ENCODE peak calls at places on chromosome 20, in six cellular contexts. V, S, K, Y, X and C are unnamed samples.

GRCh38 chr20:15205023-15205422 is 867.6 kb upstream of the FLRT3 start:
- DNase-seq in V (no peak), S (no peak), K (no peak), Y (no peak), X (no peak), C (no peak)

GRCh38 chr20:49466114-49466912 is 16.2 kb downstream of the KCNB1 start:
- DNase-seq in V (no peak), S (no peak), K (no peak), Y (no peak), X (no peak), C (no peak)

GRCh38 chr20:21105429-21106170 is 558 bp downstream of the LINC00237 start:
- DNase-seq in V (no peak), S (peak; percentile 36), K (peak; percentile 64), Y (no peak), X (no peak), C (no peak)

GRCh38 chr20:19661717-19662637 is 96.1 kb upstream of the RIN2 start:
- DNase-seq in V (peak; percentile 55), S (peak; percentile 80), K (peak; percentile 70), Y (peak; percentile 37), X (peak; percentile 89), C (peak; percentile 68)

GRCh38 chr20:8527998-8528397 is 395.9 kb downstream of the PLCB1 start:
- DNase-seq in V (no peak), S (peak; percentile 90), K (no peak), Y (peak; percentile 66), X (peak; percentile 75), C (no peak)

GRCh38 chr20:57867807-57868206 is 158.0 kb upstream of the PMEPA1 start:
- DNase-seq in V (no peak), S (no peak), K (no peak), Y (no peak), X (no peak), C (no peak)

GRCh38 chr20:1301031-1301529 is 27.9 kb downstream of the SDCBP2 start:
- DNase-seq in V (no peak), S (peak; percentile 77), K (peak; percentile 43), Y (no peak), X (peak; percentile 62), C (no peak)

GRCh38 chr20:36202891-36203338 is 33.4 kb upstream of the AAR2 start:
- DNase-seq in V (peak; percentile 89), S (peak; percentile 68), K (peak; percentile 78), Y (peak; percentile 11), X (peak; percentile 58), C (peak; percentile 82)

GRCh38 chr20:24406761-24407550 is 62.5 kb upstream of the SYNDIG1 start:
- DNase-seq in V (no peak), S (no peak), K (no peak), Y (no peak), X (peak; percentile 36), C (no peak)

GRCh38 chr20:4087923-4088322 is 72.6 kb upstream of the RNF24 start:
- DNase-seq in V (no peak), S (no peak), K (no peak), Y (no peak), X (peak; percentile 67), C (no peak)

GRCh38 chr20:12482661-12483060 is 526.1 kb upstream of the SPTLC3 start:
- DNase-seq in V (no peak), S (no peak), K (no peak), Y (no peak), X (no peak), C (no peak)

GRCh38 chr20:18312723-18313122 is 24.4 kb downstream of the ZNF133 start:
- DNase-seq in V (no peak), S (no peak), K (no peak), Y (no peak), X (no peak), C (no peak)

GRCh38 chr20:23915844-23916243 is 36.3 kb upstream of the CST5 start:
- DNase-seq in V (no peak), S (no peak), K (no peak), Y (no peak), X (no peak), C (no peak)

GRCh38 chr20:40431611-40432010 is 257.4 kb downstream of the MAFB start:
- DNase-seq in V (no peak), S (no peak), K (no peak), Y (peak; percentile 10), X (no peak), C (no peak)

GRCh38 chr20:51862796-51863195 is 60.5 kb upstream of the SALL4 start:
- DNase-seq in V (no peak), S (no peak), K (no peak), Y (no peak), X (no peak), C (no peak)

GRCh38 chr20:44651507-44652373 is at the start of gene ADA:
- DNase-seq in V (peak; percentile 54), S (peak; percentile 73), K (peak; percentile 89), Y (no peak), X (peak; percentile 32), C (peak; percentile 41)

GRCh38 chr20:44204156-44204831 is 6.3 kb downstream of the OSER1 start:
- DNase-seq in V (peak; percentile 89), S (peak; percentile 45), K (no peak), Y (peak; percentile 83), X (peak; percentile 94), C (no peak)

GRCh38 chr20:14997791-14998190 is 660.4 kb upstream of the FLRT3 start:
- DNase-seq in V (no peak), S (no peak), K (no peak), Y (peak; percentile 72), X (peak; percentile 71), C (no peak)

GRCh38 chr20:23655551-23656211 is 17.9 kb upstream of the CST3 start:
- DNase-seq in V (no peak), S (peak; percentile 62), K (no peak), Y (no peak), X (no peak), C (no peak)

GRCh38 chr20:270517-270916 is 13.0 kb downstream of the DEFB132 start:
- DNase-seq in V (no peak), S (no peak), K (no peak), Y (no peak), X (no peak), C (no peak)

GRCh38 chr20:25038591-25039015 is 19.3 kb downstream of the ACSS1 start:
- DNase-seq in V (no peak), S (no peak), K (no peak), Y (no peak), X (no peak), C (no peak)

GRCh38 chr20:20327756-20328155 is 40.1 kb upstream of the INSM1 start:
- DNase-seq in V (no peak), S (no peak), K (no peak), Y (no peak), X (no peak), C (no peak)

GRCh38 chr20:21994203-21994602 is 288.7 kb downstream of the PAX1 start:
- DNase-seq in V (no peak), S (no peak), K (no peak), Y (no peak), X (no peak), C (no peak)

GRCh38 chr20:59996112-59996511 is 37.9 kb downstream of the CDH26 start:
- DNase-seq in V (no peak), S (no peak), K (no peak), Y (no peak), X (no peak), C (no peak)

GRCh38 chr20:59993736-59994484 is 35.7 kb downstream of the CDH26 start:
- DNase-seq in V (no peak), S (no peak), K (peak; percentile 16), Y (no peak), X (no peak), C (no peak)

GRCh38 chr20:59988141-59988540 is 29.9 kb downstream of the CDH26 start:
- DNase-seq in V (peak; percentile 46), S (no peak), K (no peak), Y (no peak), X (no peak), C (no peak)

GRCh38 chr20:59994697-59995122 is 36.5 kb downstream of the CDH26 start:
- DNase-seq in V (no peak), S (no peak), K (peak; percentile 71), Y (peak; percentile 69), X (peak; percentile 2), C (no peak)

GRCh38 chr20:59992531-59992930 is 34.3 kb downstream of the CDH26 start:
- DNase-seq in V (peak; percentile 11), S (peak; percentile 79), K (no peak), Y (no peak), X (no peak), C (no peak)
- TF ChIP-seq CTCF in V (peak; percentile 19), S (peak; percentile 53), K (no peak), Y (peak; percentile 9), X (no peak), C (no peak)

DNA sequence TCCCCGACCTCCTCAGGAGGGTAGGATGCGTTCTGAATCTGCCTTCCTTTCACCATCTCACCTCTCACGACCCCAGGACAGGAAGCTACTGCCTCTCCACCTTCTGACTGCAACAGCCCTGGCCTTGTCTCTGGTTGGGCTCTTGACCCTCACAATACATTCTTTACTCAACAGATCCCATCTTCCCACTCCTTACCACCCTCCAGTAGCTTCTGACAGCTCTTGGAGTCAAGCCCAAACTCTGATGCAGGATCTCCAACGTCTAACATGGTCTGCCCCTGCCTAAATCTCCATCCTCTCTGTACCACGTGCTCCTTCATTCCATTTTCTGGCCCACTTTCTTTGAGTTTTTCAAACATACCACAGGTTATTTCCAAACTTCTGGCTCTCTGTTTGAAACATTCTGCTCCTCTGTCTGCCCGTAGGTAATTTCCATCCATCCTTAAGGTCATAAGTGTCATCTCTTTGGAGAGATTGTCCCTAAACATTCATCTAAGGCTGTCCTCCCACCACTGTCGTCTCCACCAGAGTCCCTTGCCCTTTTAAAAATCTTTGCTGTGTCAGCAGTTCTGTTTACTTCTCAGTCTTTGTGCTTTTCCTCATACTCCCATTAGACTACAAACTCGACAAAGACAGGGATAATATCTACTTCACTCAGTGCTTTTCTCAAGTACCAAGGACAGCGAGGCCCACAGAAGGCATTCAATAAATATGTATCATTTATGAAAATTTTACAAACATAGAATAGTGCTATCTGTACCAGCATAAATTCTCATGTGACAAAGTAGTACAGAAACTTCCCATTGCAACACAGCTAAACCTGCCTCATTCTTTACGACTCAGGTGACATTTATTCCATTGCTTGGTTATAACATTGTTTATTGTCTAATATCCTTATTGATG is 73.6 kb downstream of the BCAS1 start:
- DNase-seq in V (no peak), S (no peak), K (no peak), Y (no peak), X (no peak), C (no peak)
- TF ChIP-seq CTCF in V (no peak), S (no peak), K (no peak), Y (no peak), X (no peak), C (no peak)

GRCh38 chr20:45933231-45934045 is 1.0 kb upstream of the PCIF1 start:
- DNase-seq in V (peak; percentile 91), S (peak; percentile 91), K (peak; percentile 89), Y (no peak), X (peak; percentile 89), C (peak; percentile 40)
- TF ChIP-seq CTCF in V (peak; percentile 19), S (peak; percentile 38), K (peak; percentile 21), Y (peak; percentile 23), X (peak; percentile 56), C (peak; percentile 47)

GRCh38 chr20:6120491-6120988 is 2.3 kb downstream of the FERMT1 start:
- DNase-seq in V (no peak), S (peak; percentile 76), K (no peak), Y (no peak), X (no peak), C (no peak)

GRCh38 chr20:6122111-6122872 is 538 bp downstream of the FERMT1 start:
- DNase-seq in V (peak; percentile 44), S (peak; percentile 54), K (peak; percentile 15), Y (no peak), X (peak; percentile 54), C (no peak)

GRCh38 chr20:6121504-6121903 is 1.3 kb downstream of the FERMT1 start:
- DNase-seq in V (no peak), S (peak; percentile 17), K (no peak), Y (no peak), X (no peak), C (no peak)

GRCh38 chr20:6123650-6124014 is 802 bp upstream of the FERMT1 start:
- DNase-seq in V (no peak), S (no peak), K (peak; percentile 37), Y (no peak), X (no peak), C (no peak)

GRCh38 chr20:6122873-6123649 is at the start of gene FERMT1:
- DNase-seq in V (peak; percentile 85), S (peak; percentile 94), K (peak; percentile 80), Y (peak; percentile 45), X (peak; percentile 54), C (peak; percentile 45)
- TF ChIP-seq CTCF in V (peak; percentile 25), S (no peak), K (peak; percentile 25), Y (peak; percentile 8), X (no peak), C (peak; percentile 35)